ENCODE peak calls at places on chromosomes 6 and 20, in seven cellular contexts. J is pancreas; H is brain microvascular endothelial cell; O is CD8-positive, alpha-beta T cell; D is fibroblast of lung; P is psoas muscle; X is GM23338. U is an unnamed sample.

GRCh38 chr20:20741067-20742045 is 28.9 kb upstream of the RALGAPA2 start:
- DNase-seq in J (no peak), H (no peak), O (no peak), D (no peak), P (no peak), X (no peak), U (no peak)

GRCh38 chr6:29651413-29652197 is 5.3 kb upstream of the MOG start:
- DNase-seq in J (no peak), H (no peak), O (no peak), D (peak), P (no peak), X (peak), U (no peak)

GRCh38 chr6:144340541-144341371 is 55.6 kb downstream of the UTRN start:
- DNase-seq in J (no peak), H (no peak), O (no peak), D (peak), P (no peak), X (no peak), U (no peak)

GRCh38 chr6:20433321-20433720 is 31.6 kb downstream of the E2F3 start:
- DNase-seq in J (no peak), H (no peak), O (no peak), D (no peak), P (no peak), X (no peak), U (no peak)

GRCh38 chr20:10504893-10505292 is 69.8 kb downstream of the SLX4IP start:
- DNase-seq in J (no peak), H (no peak), O (no peak), D (peak), P (no peak), X (no peak), U (peak)

GRCh38 chr6:156778615-156779205 is 1.5 kb downstream of the ARID1B start:
- DNase-seq in J (peak), H (peak), O (peak), D (peak), P (peak), X (peak), U (no peak)

GRCh38 chr20:45835230-45836224 is 1.9 kb downstream of the SNX21 start:
- DNase-seq in J (no peak), H (no peak), O (no peak), D (peak), P (peak), X (no peak), U (peak)

GRCh38 chr20:57398231-57398821 is 7.1 kb downstream of the RBM38 start:
- DNase-seq in J (peak), H (no peak), O (peak), D (no peak), P (peak), X (no peak), U (peak)

GRCh38 chr6:14110001-14110818 is 7.4 kb upstream of the CD83 start:
- DNase-seq in J (no peak), H (no peak), O (no peak), D (no peak), P (no peak), X (no peak), U (no peak)

GRCh38 chr20:51469578-51470520 is 72.7 kb downstream of the NFATC2 start:
- DNase-seq in J (no peak), H (no peak), O (no peak), D (no peak), P (no peak), X (no peak), U (no peak)

GRCh38 chr20:29878777-29879442 is 1378.6 kb upstream of the DEFB115 start:
- DNase-seq in J (peak), H (no peak), O (no peak), D (no peak), P (no peak), X (no peak), U (no peak)

GRCh38 chr20:61435184-61435822 is 183.2 kb downstream of the CDH4 start:
- DNase-seq in J (no peak), H (no peak), O (no peak), D (no peak), P (no peak), X (no peak), U (no peak)

GRCh38 chr6:31462964-31463940 is 34.7 kb upstream of the MICB start:
- DNase-seq in J (peak), H (peak), O (peak), D (peak), P (peak), X (peak), U (peak)

GRCh38 chr6:62324817-62325216 is 38.8 kb upstream of the KHDRBS2 start:
- DNase-seq in J (no peak), H (no peak), O (no peak), D (no peak), P (no peak), X (no peak), U (no peak)

GRCh38 chr6:11592289-11592906 is 54.8 kb downstream of the TMEM170B start:
- DNase-seq in J (no peak), H (no peak), O (no peak), D (no peak), P (no peak), X (no peak), U (no peak)
- TF ChIP-seq CTCF in J (no peak), H (no peak), O (no peak), D (no peak), P (no peak), X (no peak), U (no peak)

GRCh38 chr6:15796844-15797243 is 134.0 kb upstream of the DTNBP1 start:
- DNase-seq in J (no peak), H (no peak), O (no peak), D (no peak), P (no peak), X (no peak), U (no peak)

GRCh38 chr6:15796130-15796766 is 133.4 kb upstream of the DTNBP1 start:
- DNase-seq in J (no peak), H (peak), O (no peak), D (no peak), P (peak), X (no peak), U (no peak)

GRCh38 chr6:15800821-15801617 is 138.2 kb upstream of the DTNBP1 start:
- DNase-seq in J (no peak), H (no peak), O (no peak), D (no peak), P (no peak), X (no peak), U (no peak)

GRCh38 chr6:15801912-15802311 is 139.1 kb upstream of the DTNBP1 start:
- DNase-seq in J (no peak), H (no peak), O (no peak), D (no peak), P (no peak), X (no peak), U (no peak)

DNA sequence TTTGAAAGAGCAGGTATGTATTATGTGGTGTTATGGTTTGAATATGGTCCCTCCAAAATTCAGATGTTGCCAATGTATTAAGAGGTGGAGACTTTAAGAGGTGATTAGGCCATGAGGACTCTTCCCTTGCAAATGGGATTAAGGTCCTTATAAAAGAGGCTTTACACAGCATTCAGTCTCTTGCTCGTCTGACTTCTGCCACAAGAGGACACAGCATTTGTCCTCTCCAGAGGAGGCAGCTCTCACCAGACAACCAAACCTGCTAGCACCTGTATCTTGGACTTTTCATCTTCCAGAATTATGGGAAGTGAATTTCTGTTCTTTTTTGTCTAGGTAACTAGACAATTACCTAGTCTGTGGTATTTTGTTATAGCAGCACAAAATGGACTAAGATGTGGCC is 136.0 kb upstream of the DTNBP1 start:
- DNase-seq in J (no peak), H (no peak), O (no peak), D (no peak), P (no peak), X (no peak), U (no peak)
- H3K27ac ChIP-seq in J (no peak), H (no peak), O (no peak), D (no peak), P (no peak), X (no peak), U (no peak)

DNA sequence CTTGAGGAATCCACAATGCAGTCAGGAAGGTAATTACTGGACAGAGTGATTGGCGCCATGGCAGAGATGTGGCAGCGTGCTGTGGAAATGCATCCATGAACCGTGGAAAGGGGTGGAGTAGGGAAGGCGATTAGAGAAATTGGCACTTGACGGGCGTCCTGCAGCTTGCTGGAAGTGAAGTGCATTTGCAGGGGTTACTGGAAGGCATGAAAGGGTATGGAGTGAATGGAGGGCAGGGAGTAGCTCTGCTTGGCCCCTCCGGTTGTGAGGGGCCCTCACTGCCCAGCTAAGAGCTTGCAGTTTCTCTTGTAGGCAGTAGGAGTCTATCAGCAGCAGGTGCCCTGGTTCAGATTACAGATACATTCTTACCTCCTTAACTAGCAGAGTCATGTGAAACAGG is 122.5 kb upstream of the TIAM2 start:
- DNase-seq in J (no peak), H (no peak), O (no peak), D (no peak), P (no peak), X (peak), U (no peak)
- TF ChIP-seq CTCF in J (no peak), H (peak), O (no peak), D (no peak), P (no peak), X (peak), U (no peak)

DNA sequence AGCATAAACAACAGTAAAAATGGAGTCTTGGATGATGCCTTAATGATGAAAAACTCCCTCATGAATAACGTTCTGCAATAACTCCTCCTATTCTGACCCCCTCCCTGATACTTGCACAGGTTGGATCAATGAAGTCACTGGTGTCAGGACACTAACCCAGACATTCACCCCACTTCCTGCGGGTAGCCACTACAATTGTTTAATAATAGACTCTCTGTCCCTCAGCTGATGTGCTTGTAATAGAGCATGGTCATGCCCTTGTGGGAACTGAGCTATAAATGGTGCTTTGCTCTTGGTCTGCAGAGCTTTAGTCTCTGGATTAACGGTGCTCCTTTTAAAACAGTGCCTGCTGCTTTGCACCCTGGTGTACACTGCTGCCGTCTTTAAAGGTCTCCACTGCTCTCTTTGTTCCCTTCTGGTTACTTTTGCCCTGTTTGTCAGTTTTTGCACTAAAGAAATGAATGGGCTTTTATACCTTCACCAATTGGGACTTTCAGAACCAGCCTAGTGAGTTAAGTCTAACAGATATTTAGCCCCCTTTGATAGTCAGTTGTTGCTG is 127.2 kb downstream of the BACH2 start:
- DNase-seq in J (no peak), H (no peak), O (no peak), D (no peak), P (no peak), X (no peak), U (no peak)
- H3K27ac ChIP-seq in J (no peak), H (no peak), O (no peak), D (no peak), P (peak), X (no peak), U (peak)

GRCh38 chr20:6157345-6157744 is 34.5 kb upstream of the FERMT1 start:
- DNase-seq in J (no peak), H (peak), O (no peak), D (no peak), P (no peak), X (peak), U (no peak)
- TF ChIP-seq CTCF in J (no peak), H (peak), O (no peak), D (no peak), P (no peak), X (peak), U (no peak)